ENCODE peak calls at places on chromosomes 3 and 15, in nine cellular contexts. One of them, this sample, is unnamed.

GRCh38 chr15:31974154-31974794 is 56.0 kb upstream of the CHRNA7 start:
- DNase-seq in GM23338: peak; percentile 30
- DNase-seq in ovary: no peak
- DNase-seq in esophagus muscularis mucosa: peak; percentile 89
- DNase-seq in body of pancreas: no peak
- DNase-seq in tibial nerve: no peak
- DNase-seq in fibroblast of lung: no peak
- DNase-seq in transverse colon: no peak
- DNase-seq in spleen: no peak
- DNase-seq in this sample: no peak

GRCh38 chr15:51775967-51776816 is 24.8 kb downstream of the TMOD2 start:
- DNase-seq in spleen: no peak
- DNase-seq in esophagus muscularis mucosa: no peak
- DNase-seq in fibroblast of lung: peak; percentile 53
- DNase-seq in tibial nerve: no peak
- DNase-seq in body of pancreas: peak; percentile 59
- DNase-seq in transverse colon: peak; percentile 48
- DNase-seq in ovary: peak; percentile 58
- DNase-seq in GM23338: peak; percentile 91
- DNase-seq in this sample: no peak

GRCh38 chr3:197809356-197810020 is 18.4 kb downstream of the LRCH3 start:
- DNase-seq in spleen: no peak
- DNase-seq in ovary: no peak
- DNase-seq in body of pancreas: no peak
- DNase-seq in fibroblast of lung: peak; percentile 66
- DNase-seq in transverse colon: no peak
- DNase-seq in GM23338: no peak
- DNase-seq in esophagus muscularis mucosa: no peak
- DNase-seq in tibial nerve: no peak
- DNase-seq in this sample: no peak

GRCh38 chr3:128555098-128555825 is 62.3 kb upstream of the GATA2 start:
- DNase-seq in tibial nerve: no peak
- DNase-seq in fibroblast of lung: no peak
- DNase-seq in body of pancreas: no peak
- DNase-seq in esophagus muscularis mucosa: no peak
- DNase-seq in ovary: peak; percentile 44
- DNase-seq in transverse colon: peak; percentile 16
- DNase-seq in GM23338: peak; percentile 68
- DNase-seq in spleen: peak; percentile 85
- DNase-seq in this sample: peak; percentile 48

GRCh38 chr15:64969401-64969800 is 20.3 kb downstream of the SPG21 start:
- DNase-seq in transverse colon: no peak
- DNase-seq in spleen: no peak
- DNase-seq in body of pancreas: no peak
- DNase-seq in esophagus muscularis mucosa: no peak
- DNase-seq in fibroblast of lung: no peak
- DNase-seq in ovary: no peak
- DNase-seq in GM23338: no peak
- DNase-seq in tibial nerve: no peak
- DNase-seq in this sample: no peak

GRCh38 chr3:65930650-65931049 is 108.1 kb downstream of the MAGI1 start:
- DNase-seq in spleen: no peak
- DNase-seq in esophagus muscularis mucosa: no peak
- DNase-seq in GM23338: no peak
- DNase-seq in fibroblast of lung: no peak
- DNase-seq in tibial nerve: no peak
- DNase-seq in ovary: no peak
- DNase-seq in transverse colon: no peak
- DNase-seq in body of pancreas: no peak
- DNase-seq in this sample: no peak

GRCh38 chr15:36882487-36883108 is 217.8 kb downstream of the MEIS2 start:
- DNase-seq in body of pancreas: no peak
- DNase-seq in spleen: no peak
- DNase-seq in tibial nerve: no peak
- DNase-seq in esophagus muscularis mucosa: no peak
- DNase-seq in fibroblast of lung: no peak
- DNase-seq in GM23338: peak; percentile 59
- DNase-seq in transverse colon: no peak
- DNase-seq in ovary: no peak
- DNase-seq in this sample: no peak

GRCh38 chr3:23117856-23118255 is 85.3 kb upstream of the UBE2E2 start:
- DNase-seq in esophagus muscularis mucosa: no peak
- DNase-seq in ovary: no peak
- DNase-seq in tibial nerve: no peak
- DNase-seq in fibroblast of lung: no peak
- DNase-seq in body of pancreas: no peak
- DNase-seq in GM23338: no peak
- DNase-seq in transverse colon: no peak
- DNase-seq in spleen: no peak
- DNase-seq in this sample: no peak

GRCh38 chr3:149473314-149473990 is 1.0 kb upstream of the TM4SF4 start:
- DNase-seq in fibroblast of lung: peak; percentile 74
- DNase-seq in GM23338: peak; percentile 32
- DNase-seq in body of pancreas: peak; percentile 70
- DNase-seq in transverse colon: peak; percentile 71
- DNase-seq in spleen: no peak
- DNase-seq in tibial nerve: no peak
- DNase-seq in ovary: peak; percentile 57
- DNase-seq in esophagus muscularis mucosa: no peak
- DNase-seq in this sample: peak; percentile 71

GRCh38 chr3:167396075-167396474 is 16.0 kb upstream of the ZBBX start:
- DNase-seq in spleen: no peak
- DNase-seq in body of pancreas: no peak
- DNase-seq in tibial nerve: no peak
- DNase-seq in esophagus muscularis mucosa: no peak
- DNase-seq in ovary: no peak
- DNase-seq in fibroblast of lung: no peak
- DNase-seq in transverse colon: no peak
- DNase-seq in GM23338: peak; percentile 34
- DNase-seq in this sample: no peak

GRCh38 chr3:53083949-53084309 is 38.1 kb upstream of the SFMBT1 start:
- DNase-seq in spleen: no peak
- DNase-seq in body of pancreas: no peak
- DNase-seq in fibroblast of lung: no peak
- DNase-seq in esophagus muscularis mucosa: no peak
- DNase-seq in tibial nerve: no peak
- DNase-seq in ovary: peak; percentile 12
- DNase-seq in GM23338: no peak
- DNase-seq in transverse colon: no peak
- DNase-seq in this sample: no peak

GRCh38 chr3:115341208-115341607 is 194.1 kb upstream of the ZBTB20 start:
- DNase-seq in esophagus muscularis mucosa: no peak
- DNase-seq in fibroblast of lung: peak; percentile 59
- DNase-seq in ovary: no peak
- DNase-seq in GM23338: no peak
- DNase-seq in transverse colon: no peak
- DNase-seq in body of pancreas: no peak
- DNase-seq in tibial nerve: no peak
- DNase-seq in spleen: no peak
- DNase-seq in this sample: no peak

GRCh38 chr3:40312661-40313226 is 3.2 kb downstream of the EIF1B start:
- DNase-seq in body of pancreas: no peak
- DNase-seq in transverse colon: no peak
- DNase-seq in fibroblast of lung: peak; percentile 13
- DNase-seq in spleen: no peak
- DNase-seq in esophagus muscularis mucosa: no peak
- DNase-seq in GM23338: no peak
- DNase-seq in ovary: no peak
- DNase-seq in tibial nerve: no peak
- DNase-seq in this sample: no peak
- H3K27ac ChIP-seq in body of pancreas: peak overlapping the region; percentile 16
- H3K27ac ChIP-seq in transverse colon: no peak overlapping the region
- H3K27ac ChIP-seq in fibroblast of lung: no peak overlapping the region
- H3K27ac ChIP-seq in spleen: no peak overlapping the region
- H3K27ac ChIP-seq in esophagus muscularis mucosa: peak overlapping the region; percentile 18
- H3K27ac ChIP-seq in GM23338: no peak overlapping the region
- H3K27ac ChIP-seq in ovary: no peak overlapping the region
- H3K27ac ChIP-seq in tibial nerve: no peak overlapping the region
- H3K27ac ChIP-seq in this sample: no peak overlapping the region

DNA sequence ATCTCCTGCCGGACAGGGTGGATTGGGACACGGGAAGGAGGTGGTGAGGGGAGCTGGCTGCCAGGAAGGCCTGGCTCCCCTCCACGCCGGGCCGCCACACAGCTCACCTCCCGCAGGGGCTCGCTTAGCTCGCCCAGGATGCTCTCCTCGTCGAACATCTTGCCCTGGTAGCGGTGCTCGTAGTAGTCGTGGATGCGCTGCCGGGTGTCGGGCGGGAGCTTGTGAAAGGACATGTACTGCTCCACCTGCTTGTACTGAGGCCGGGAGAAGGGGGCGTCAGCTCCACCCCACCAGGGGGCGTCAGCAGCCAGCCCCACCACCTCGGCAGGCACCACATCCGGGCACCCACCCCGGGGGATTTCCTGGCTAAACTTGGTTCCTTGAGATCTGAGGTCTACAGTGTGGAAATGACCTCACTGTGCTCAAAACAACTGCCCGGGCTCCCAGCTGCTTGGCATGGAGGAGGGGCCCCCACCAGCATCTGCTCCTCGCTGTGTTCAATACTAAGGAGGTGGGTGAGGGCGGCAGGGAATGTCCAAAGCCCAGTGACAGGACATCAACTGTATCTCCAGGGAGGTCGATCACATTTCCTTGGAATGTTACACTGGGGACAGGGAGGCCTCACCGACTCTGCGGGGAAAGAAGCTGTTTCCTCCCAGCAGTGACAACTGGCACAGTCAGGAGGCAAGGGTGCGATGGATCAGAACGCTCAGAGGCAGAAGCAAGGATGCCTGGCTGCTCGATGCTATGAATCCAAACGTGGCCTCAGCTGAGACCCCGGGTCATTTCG is 43.4 kb downstream of the HCN4 start:
- DNase-seq in tibial nerve: no peak
- DNase-seq in transverse colon: no peak
- DNase-seq in ovary: no peak
- DNase-seq in fibroblast of lung: no peak
- DNase-seq in GM23338: peak; percentile 46
- DNase-seq in body of pancreas: no peak
- DNase-seq in esophagus muscularis mucosa: no peak
- DNase-seq in spleen: peak; percentile 54
- DNase-seq in this sample: peak; percentile 54
- TF ChIP-seq CTCF in tibial nerve: no peak
- TF ChIP-seq CTCF in transverse colon: no peak
- TF ChIP-seq CTCF in ovary: no peak
- TF ChIP-seq CTCF in fibroblast of lung: no peak
- TF ChIP-seq CTCF in GM23338: peak; percentile 43
- TF ChIP-seq CTCF in body of pancreas: no peak
- TF ChIP-seq CTCF in esophagus muscularis mucosa: no peak
- TF ChIP-seq CTCF in spleen: no peak
- TF ChIP-seq CTCF in this sample: no peak

GRCh38 chr3:9653565-9654248 is 4.4 kb downstream of the MTMR14 start:
- DNase-seq in ovary: no peak
- DNase-seq in GM23338: no peak
- DNase-seq in fibroblast of lung: no peak
- DNase-seq in spleen: no peak
- DNase-seq in body of pancreas: no peak
- DNase-seq in tibial nerve: no peak
- DNase-seq in transverse colon: no peak
- DNase-seq in esophagus muscularis mucosa: no peak
- DNase-seq in this sample: no peak
- H3K27ac ChIP-seq in ovary: no peak overlapping the region
- H3K27ac ChIP-seq in GM23338: no peak overlapping the region
- H3K27ac ChIP-seq in fibroblast of lung: no peak overlapping the region
- H3K27ac ChIP-seq in spleen: no peak overlapping the region
- H3K27ac ChIP-seq in body of pancreas: no peak overlapping the region
- H3K27ac ChIP-seq in tibial nerve: no peak overlapping the region
- H3K27ac ChIP-seq in transverse colon: no peak overlapping the region
- H3K27ac ChIP-seq in esophagus muscularis mucosa: no peak overlapping the region
- H3K27ac ChIP-seq in this sample: no peak overlapping the region

DNA sequence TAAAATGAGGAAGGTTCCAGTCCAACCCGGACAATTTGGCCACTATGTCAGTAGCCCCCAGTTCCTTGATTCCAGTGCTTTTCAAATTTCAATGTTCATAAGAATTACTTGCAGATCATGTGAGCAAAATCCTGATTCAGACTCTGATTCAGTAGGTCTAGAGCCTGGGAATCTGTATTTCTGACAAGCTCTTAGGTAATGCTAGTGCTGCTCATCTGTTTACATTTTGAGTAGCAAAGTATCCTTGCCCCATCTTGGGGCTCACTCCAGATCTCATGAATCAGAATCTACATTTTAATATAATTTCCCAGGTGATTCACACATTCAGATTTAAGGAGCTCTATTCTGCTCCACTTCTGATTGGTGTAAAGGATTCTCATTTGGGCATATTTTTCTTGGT is 142.0 kb downstream of the NAALADL2 start:
- DNase-seq in ovary: no peak
- DNase-seq in GM23338: no peak
- DNase-seq in body of pancreas: no peak
- DNase-seq in fibroblast of lung: no peak
- DNase-seq in spleen: no peak
- DNase-seq in esophagus muscularis mucosa: no peak
- DNase-seq in tibial nerve: no peak
- DNase-seq in transverse colon: no peak
- DNase-seq in this sample: no peak
- TF ChIP-seq CTCF in ovary: no peak
- TF ChIP-seq CTCF in GM23338: no peak
- TF ChIP-seq CTCF in body of pancreas: no peak
- TF ChIP-seq CTCF in fibroblast of lung: no peak
- TF ChIP-seq CTCF in spleen: no peak
- TF ChIP-seq CTCF in esophagus muscularis mucosa: no peak
- TF ChIP-seq CTCF in tibial nerve: no peak
- TF ChIP-seq CTCF in transverse colon: no peak
- TF ChIP-seq CTCF in this sample: no peak

GRCh38 chr3:126197854-126198584 is 17.6 kb upstream of the ALDH1L1 start:
- DNase-seq in tibial nerve: peak; percentile 55
- DNase-seq in spleen: no peak
- DNase-seq in body of pancreas: peak; percentile 85
- DNase-seq in ovary: peak; percentile 79
- DNase-seq in esophagus muscularis mucosa: peak; percentile 95
- DNase-seq in transverse colon: peak; percentile 63
- DNase-seq in GM23338: peak; percentile 88
- DNase-seq in fibroblast of lung: peak; percentile 65
- DNase-seq in this sample: peak; percentile 86
- H3K27ac ChIP-seq in tibial nerve: no peak overlapping the region
- H3K27ac ChIP-seq in spleen: no peak overlapping the region
- H3K27ac ChIP-seq in body of pancreas: peak overlapping the region; percentile 89
- H3K27ac ChIP-seq in ovary: no peak overlapping the region
- H3K27ac ChIP-seq in esophagus muscularis mucosa: no peak overlapping the region
- H3K27ac ChIP-seq in transverse colon: no peak overlapping the region
- H3K27ac ChIP-seq in GM23338: no peak overlapping the region
- H3K27ac ChIP-seq in fibroblast of lung: no peak overlapping the region
- H3K27ac ChIP-seq in this sample: no peak overlapping the region

GRCh38 chr3:179321585-179322322 is 1.1 kb upstream of the ZNF639 start:
- DNase-seq in body of pancreas: peak; percentile 31
- DNase-seq in esophagus muscularis mucosa: no peak
- DNase-seq in tibial nerve: no peak
- DNase-seq in fibroblast of lung: peak; percentile 70
- DNase-seq in ovary: peak; percentile 66
- DNase-seq in GM23338: peak; percentile 66
- DNase-seq in transverse colon: peak; percentile 25
- DNase-seq in spleen: no peak
- DNase-seq in this sample: peak; percentile 43
- TF ChIP-seq CTCF in body of pancreas: peak; percentile 49
- TF ChIP-seq CTCF in esophagus muscularis mucosa: peak; percentile 44
- TF ChIP-seq CTCF in tibial nerve: peak; percentile 34
- TF ChIP-seq CTCF in fibroblast of lung: peak; percentile 70
- TF ChIP-seq CTCF in ovary: peak; percentile 59
- TF ChIP-seq CTCF in GM23338: peak; percentile 72
- TF ChIP-seq CTCF in transverse colon: peak; percentile 37
- TF ChIP-seq CTCF in spleen: peak; percentile 57
- TF ChIP-seq CTCF in this sample: peak; percentile 48

DNA sequence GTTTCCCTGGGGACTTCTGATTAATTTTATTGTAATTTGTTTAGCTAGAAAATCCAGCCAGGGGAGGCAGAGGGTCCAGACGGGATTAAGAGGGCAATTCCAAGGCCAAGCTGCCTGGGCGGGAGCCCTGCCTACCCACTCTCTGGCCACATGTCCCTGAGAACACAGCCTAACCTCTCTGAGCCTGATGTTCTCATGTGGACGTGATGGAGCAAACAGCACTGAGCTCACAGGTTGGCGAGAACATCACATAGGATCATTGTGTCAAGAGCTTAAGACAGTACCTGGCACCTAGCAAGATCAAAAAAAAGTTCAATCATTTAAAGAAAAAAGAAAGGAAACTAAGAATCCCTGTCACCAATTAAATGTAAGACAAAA is 1.0 kb downstream of the LRRC2 start:
- DNase-seq in esophagus muscularis mucosa: no peak
- DNase-seq in fibroblast of lung: no peak
- DNase-seq in transverse colon: no peak
- DNase-seq in ovary: no peak
- DNase-seq in GM23338: no peak
- DNase-seq in tibial nerve: no peak
- DNase-seq in body of pancreas: no peak
- DNase-seq in spleen: no peak
- DNase-seq in this sample: no peak
- H3K27ac ChIP-seq in esophagus muscularis mucosa: no peak overlapping the region
- H3K27ac ChIP-seq in fibroblast of lung: no peak overlapping the region
- H3K27ac ChIP-seq in transverse colon: peak overlapping the region; percentile 55
- H3K27ac ChIP-seq in ovary: peak overlapping the region; percentile 84
- H3K27ac ChIP-seq in GM23338: peak overlapping the region; percentile 74
- H3K27ac ChIP-seq in tibial nerve: no peak overlapping the region
- H3K27ac ChIP-seq in body of pancreas: no peak overlapping the region
- H3K27ac ChIP-seq in spleen: peak overlapping the region; percentile 66
- H3K27ac ChIP-seq in this sample: no peak overlapping the region

This sample was measured in tibial artery.